ENCODE peak calls at places on chromosomes 11 and 22, in five cellular contexts. One of them, this sample, is unnamed.

GRCh38 chr11:111452146-111452545 is 60.0 kb downstream of the BTG4 start:
- DNase-seq in mesendoderm: no peak
- DNase-seq in neuronal stem cell: no peak
- DNase-seq in IMR-90: peak
- DNase-seq in H9: no peak
- DNase-seq in this sample: no peak

GRCh38 chr22:40407831-40408717 is 37.7 kb downstream of the SGSM3 start:
- DNase-seq in IMR-90: no peak
- DNase-seq in H9: no peak
- DNase-seq in mesendoderm: no peak
- DNase-seq in neuronal stem cell: no peak
- DNase-seq in this sample: no peak

GRCh38 chr22:30539368-30539767 is 7.2 kb downstream of the SEC14L6 start:
- DNase-seq in H9: no peak
- DNase-seq in neuronal stem cell: no peak
- DNase-seq in mesendoderm: no peak
- DNase-seq in IMR-90: no peak
- DNase-seq in this sample: no peak

GRCh38 chr11:75355051-75355450 is 3.6 kb upstream of the ARRB1 start:
- DNase-seq in H9: no peak
- DNase-seq in mesendoderm: no peak
- DNase-seq in neuronal stem cell: no peak
- DNase-seq in IMR-90: no peak
- DNase-seq in this sample: no peak

GRCh38 chr11:15859411-15859810 is 496.9 kb downstream of the SOX6 start:
- DNase-seq in neuronal stem cell: no peak
- DNase-seq in mesendoderm: no peak
- DNase-seq in IMR-90: no peak
- DNase-seq in H9: no peak
- DNase-seq in this sample: no peak

GRCh38 chr22:30305906-30306628 is 16.8 kb upstream of the CASTOR1 start:
- DNase-seq in IMR-90: no peak
- DNase-seq in H9: no peak
- DNase-seq in mesendoderm: no peak
- DNase-seq in neuronal stem cell: no peak
- DNase-seq in this sample: no peak

GRCh38 chr11:83092488-83093384 is 21.0 kb upstream of the RAB30 start:
- DNase-seq in mesendoderm: no peak
- DNase-seq in neuronal stem cell: no peak
- DNase-seq in H9: no peak
- DNase-seq in IMR-90: peak
- DNase-seq in this sample: peak

GRCh38 chr11:107696140-107696539 is 15.7 kb downstream of the SLN start:
- DNase-seq in mesendoderm: peak
- DNase-seq in IMR-90: peak
- DNase-seq in H9: no peak
- DNase-seq in neuronal stem cell: no peak
- DNase-seq in this sample: peak

GRCh38 chr22:45887202-45888131 is 89.5 kb downstream of the WNT7B start:
- DNase-seq in IMR-90: no peak
- DNase-seq in H9: peak
- DNase-seq in neuronal stem cell: no peak
- DNase-seq in mesendoderm: no peak
- DNase-seq in this sample: no peak

GRCh38 chr22:37752189-37753061 is 55.3 kb upstream of the GCAT start:
- DNase-seq in neuronal stem cell: peak
- DNase-seq in IMR-90: peak
- DNase-seq in H9: no peak
- DNase-seq in mesendoderm: peak
- DNase-seq in this sample: peak

GRCh38 chr11:45102810-45103621 is 43.4 kb upstream of the PRDM11 start:
- DNase-seq in H9: peak
- DNase-seq in neuronal stem cell: peak
- DNase-seq in mesendoderm: peak
- DNase-seq in IMR-90: peak
- DNase-seq in this sample: peak

GRCh38 chr22:37675930-37676571 is 615 bp downstream of the LGALS1 start:
- DNase-seq in H9: no peak
- DNase-seq in neuronal stem cell: no peak
- DNase-seq in mesendoderm: no peak
- DNase-seq in IMR-90: no peak
- DNase-seq in this sample: peak

GRCh38 chr11:103648054-103648453 is 388.4 kb upstream of the DDI1 start:
- DNase-seq in mesendoderm: no peak
- DNase-seq in neuronal stem cell: no peak
- DNase-seq in H9: no peak
- DNase-seq in IMR-90: no peak
- DNase-seq in this sample: no peak

GRCh38 chr11:71787014-71787823 is 45.8 kb upstream of the DEFB108B start:
- DNase-seq in mesendoderm: peak
- DNase-seq in neuronal stem cell: peak
- DNase-seq in H9: peak
- DNase-seq in IMR-90: peak
- DNase-seq in this sample: peak

GRCh38 chr11:16785520-16786128 is 47.2 kb downstream of the C11orf58 start:
- DNase-seq in neuronal stem cell: peak
- DNase-seq in mesendoderm: peak
- DNase-seq in IMR-90: peak
- DNase-seq in H9: peak
- DNase-seq in this sample: peak

GRCh38 chr11:67269401-67270255 is 3.4 kb downstream of the GRK2 start:
- DNase-seq in mesendoderm: no peak
- DNase-seq in neuronal stem cell: no peak
- DNase-seq in H9: no peak
- DNase-seq in IMR-90: no peak
- DNase-seq in this sample: no peak

GRCh38 chr11:17581732-17582053 is 34.6 kb downstream of the OTOG start:
- DNase-seq in mesendoderm: no peak
- DNase-seq in IMR-90: no peak
- DNase-seq in neuronal stem cell: no peak
- DNase-seq in H9: no peak
- DNase-seq in this sample: no peak

GRCh38 chr11:21625982-21626381 is 566.9 kb upstream of the ANO5 start:
- DNase-seq in IMR-90: no peak
- DNase-seq in mesendoderm: no peak
- DNase-seq in neuronal stem cell: no peak
- DNase-seq in H9: no peak
- DNase-seq in this sample: no peak

GRCh38 chr11:128420277-128420676 is 167.1 kb downstream of the ETS1 start:
- DNase-seq in neuronal stem cell: no peak
- DNase-seq in H9: no peak
- DNase-seq in mesendoderm: no peak
- DNase-seq in IMR-90: no peak
- DNase-seq in this sample: no peak

GRCh38 chr11:115664313-115664712 is 160.1 kb upstream of the CADM1 start:
- DNase-seq in neuronal stem cell: no peak
- DNase-seq in IMR-90: no peak
- DNase-seq in mesendoderm: no peak
- DNase-seq in H9: no peak
- DNase-seq in this sample: no peak

GRCh38 chr11:95498731-95499396 is 267.9 kb upstream of the SESN3 start:
- DNase-seq in mesendoderm: peak
- DNase-seq in H9: peak
- DNase-seq in IMR-90: no peak
- DNase-seq in neuronal stem cell: peak
- DNase-seq in this sample: no peak

GRCh38 chr22:49726701-49727101 is 101.0 kb downstream of the BRD1 start:
- DNase-seq in IMR-90: no peak
- DNase-seq in mesendoderm: no peak
- DNase-seq in H9: no peak
- DNase-seq in neuronal stem cell: no peak
- DNase-seq in this sample: no peak

GRCh38 chr11:74288161-74288560 is 23.3 kb downstream of the P4HA3 start:
- DNase-seq in H9: no peak
- DNase-seq in neuronal stem cell: no peak
- DNase-seq in IMR-90: peak
- DNase-seq in mesendoderm: no peak
- DNase-seq in this sample: peak

GRCh38 chr11:43908683-43909082 is 28.1 kb downstream of the ALKBH3 start:
- DNase-seq in mesendoderm: no peak
- DNase-seq in neuronal stem cell: no peak
- DNase-seq in IMR-90: no peak
- DNase-seq in H9: no peak
- DNase-seq in this sample: no peak

GRCh38 chr11:43904737-43905515 is 24.3 kb downstream of the ALKBH3 start:
- DNase-seq in neuronal stem cell: no peak
- DNase-seq in H9: no peak
- DNase-seq in mesendoderm: peak
- DNase-seq in IMR-90: peak
- DNase-seq in this sample: peak

GRCh38 chr11:43905788-43906187 is 25.2 kb downstream of the ALKBH3 start:
- DNase-seq in mesendoderm: peak
- DNase-seq in IMR-90: peak
- DNase-seq in neuronal stem cell: no peak
- DNase-seq in H9: no peak
- DNase-seq in this sample: no peak

GRCh38 chr11:43908191-43908590 is 27.6 kb downstream of the ALKBH3 start:
- DNase-seq in H9: no peak
- DNase-seq in neuronal stem cell: no peak
- DNase-seq in mesendoderm: no peak
- DNase-seq in IMR-90: no peak
- DNase-seq in this sample: no peak

DNA sequence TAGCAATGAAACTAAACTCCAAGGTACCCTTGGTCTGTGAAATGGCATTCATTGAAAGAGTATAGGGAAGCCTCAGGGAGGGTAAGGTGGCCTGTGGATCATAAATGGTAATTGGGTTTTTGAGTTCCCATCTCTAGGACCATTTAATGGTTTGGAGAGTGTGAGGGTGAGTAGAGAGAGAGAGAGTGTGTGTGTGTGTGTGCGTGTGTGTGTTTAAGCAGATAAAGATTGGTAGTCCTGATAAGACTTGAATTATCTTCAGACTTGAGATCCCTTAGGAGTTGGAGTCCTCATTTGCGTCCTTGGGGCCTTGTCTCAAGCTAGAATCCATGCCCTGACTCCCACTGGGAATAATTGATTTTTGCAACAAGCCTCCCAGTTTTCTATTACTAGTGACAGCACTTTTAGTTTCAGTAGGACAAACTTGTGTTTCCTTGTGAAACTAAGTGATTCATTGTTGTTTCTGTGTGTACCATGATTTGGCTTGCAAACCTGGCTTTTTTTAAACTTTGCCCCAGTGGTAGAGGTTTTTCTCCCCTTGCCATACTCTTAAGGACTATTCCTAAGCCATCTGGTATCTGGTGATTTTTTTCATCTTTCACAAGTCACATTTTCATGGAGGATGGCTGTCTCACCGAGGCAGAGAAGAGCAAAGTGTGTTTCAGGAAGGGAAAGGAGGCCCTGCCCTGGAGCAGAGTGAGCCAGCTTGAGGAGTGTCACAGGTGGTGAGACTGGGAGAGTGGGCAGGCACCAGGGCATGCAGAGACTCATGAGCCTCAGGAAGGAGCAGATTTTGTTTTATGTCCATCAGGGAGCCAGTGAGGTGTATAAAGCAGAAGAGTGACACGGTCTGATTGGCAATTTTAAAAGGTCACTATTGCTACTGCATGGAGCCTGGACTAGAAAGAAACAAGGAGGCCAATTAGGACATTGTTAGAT is 26.7 kb downstream of the ALKBH3 start:
- DNase-seq in neuronal stem cell: no peak
- DNase-seq in IMR-90: no peak
- DNase-seq in mesendoderm: peak
- DNase-seq in H9: no peak
- DNase-seq in this sample: no peak
- H3K23ac ChIP-seq in neuronal stem cell: no peak
- H3K23ac ChIP-seq in IMR-90: no peak
- H3K23ac ChIP-seq in mesendoderm: no peak
- H3K23ac ChIP-seq in H9: no peak
- H3K23ac ChIP-seq in this sample: no peak

GRCh38 chr11:47000033-47000432 is 63.5 kb downstream of the CSTPP1 start:
- DNase-seq in H9: no peak
- DNase-seq in mesendoderm: no peak
- DNase-seq in neuronal stem cell: no peak
- DNase-seq in IMR-90: no peak
- DNase-seq in this sample: no peak

GRCh38 chr11:47004595-47005033 is 68.1 kb downstream of the CSTPP1 start:
- DNase-seq in H9: no peak
- DNase-seq in mesendoderm: no peak
- DNase-seq in IMR-90: peak
- DNase-seq in neuronal stem cell: no peak
- DNase-seq in this sample: peak

GRCh38 chr11:47003180-47003877 is 66.8 kb downstream of the CSTPP1 start:
- DNase-seq in H9: no peak
- DNase-seq in mesendoderm: no peak
- DNase-seq in neuronal stem cell: no peak
- DNase-seq in IMR-90: no peak
- DNase-seq in this sample: no peak

GRCh38 chr11:47001666-47002285 is 65.2 kb downstream of the CSTPP1 start:
- DNase-seq in H9: no peak
- DNase-seq in IMR-90: peak
- DNase-seq in neuronal stem cell: no peak
- DNase-seq in mesendoderm: peak
- DNase-seq in this sample: peak

DNA sequence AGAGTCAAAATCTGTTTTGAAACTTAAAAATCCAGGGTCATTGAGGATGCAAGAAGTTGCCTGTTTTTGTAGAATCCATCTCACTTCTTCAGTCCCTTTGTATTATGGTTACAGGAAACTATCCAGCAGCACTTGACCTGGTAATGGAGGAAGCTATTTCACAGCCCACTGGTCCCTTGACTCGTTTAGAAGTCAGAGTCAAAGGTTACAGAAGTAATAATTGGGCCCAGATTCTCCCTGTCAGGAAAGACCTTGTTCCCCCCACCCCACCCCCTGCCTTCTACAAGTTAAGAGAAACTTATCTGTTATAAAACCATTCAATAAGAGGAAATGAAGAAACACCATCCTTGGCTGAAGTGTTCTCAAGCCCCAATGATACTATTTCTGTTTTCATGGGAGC is 65.8 kb downstream of the CSTPP1 start:
- DNase-seq in neuronal stem cell: no peak
- DNase-seq in IMR-90: no peak
- DNase-seq in mesendoderm: no peak
- DNase-seq in H9: no peak
- DNase-seq in this sample: peak
- H3K23ac ChIP-seq in neuronal stem cell: no peak
- H3K23ac ChIP-seq in IMR-90: no peak
- H3K23ac ChIP-seq in mesendoderm: no peak
- H3K23ac ChIP-seq in H9: no peak
- H3K23ac ChIP-seq in this sample: no peak

GRCh38 chr11:65872555-65873279 is at the start of gene EFEMP2:
- DNase-seq in neuronal stem cell: peak
- DNase-seq in H9: no peak
- DNase-seq in mesendoderm: no peak
- DNase-seq in IMR-90: no peak
- DNase-seq in this sample: peak
- H3K23ac ChIP-seq in neuronal stem cell: peak
- H3K23ac ChIP-seq in H9: no peak
- H3K23ac ChIP-seq in mesendoderm: peak
- H3K23ac ChIP-seq in IMR-90: peak
- H3K23ac ChIP-seq in this sample: no peak

GRCh38 chr11:120547871-120548681 is 36.5 kb downstream of the GRIK4 start:
- DNase-seq in H9: no peak
- DNase-seq in IMR-90: peak
- DNase-seq in neuronal stem cell: no peak
- DNase-seq in mesendoderm: peak
- DNase-seq in this sample: peak
- H3K23ac ChIP-seq in H9: no peak
- H3K23ac ChIP-seq in IMR-90: peak
- H3K23ac ChIP-seq in neuronal stem cell: no peak
- H3K23ac ChIP-seq in mesendoderm: no peak
- H3K23ac ChIP-seq in this sample: no peak